ENCODE peak calls at places on chromosome 18, in ten cellular contexts. One of them, this sample, is unnamed.

GRCh38 chr18:66752733-66753132 is 148.8 kb upstream of the CDH19 start:
- DNase-seq in GM12891: no peak
- DNase-seq in GM23338: no peak
- DNase-seq in SK-N-SH: no peak
- DNase-seq in Panc1: no peak
- DNase-seq in vagina: no peak
- DNase-seq in spleen: no peak
- DNase-seq in endothelial cell of umbilical vein: no peak
- DNase-seq in breast epithelium: no peak
- DNase-seq in suprapubic skin: no peak
- DNase-seq in this sample: no peak

GRCh38 chr18:50231621-50232020 is 34.7 kb downstream of the CFAP53 start:
- DNase-seq in GM12891: no peak
- DNase-seq in GM23338: no peak
- DNase-seq in SK-N-SH: no peak
- DNase-seq in Panc1: no peak
- DNase-seq in vagina: no peak
- DNase-seq in spleen: no peak
- DNase-seq in endothelial cell of umbilical vein: no peak
- DNase-seq in breast epithelium: no peak
- DNase-seq in suprapubic skin: no peak
- DNase-seq in this sample: no peak

GRCh38 chr18:57062841-57063240 is 84.0 kb upstream of the BOD1L2 start:
- DNase-seq in GM12891: no peak
- DNase-seq in GM23338: no peak
- DNase-seq in SK-N-SH: no peak
- DNase-seq in Panc1: no peak
- DNase-seq in vagina: no peak
- DNase-seq in spleen: no peak
- DNase-seq in endothelial cell of umbilical vein: no peak
- DNase-seq in breast epithelium: no peak
- DNase-seq in suprapubic skin: no peak
- DNase-seq in this sample: no peak

GRCh38 chr18:78876868-78877267 is 102.8 kb upstream of the SALL3 start:
- DNase-seq in GM12891: no peak
- DNase-seq in GM23338: no peak
- DNase-seq in SK-N-SH: no peak
- DNase-seq in Panc1: no peak
- DNase-seq in vagina: peak; percentile 34
- DNase-seq in spleen: no peak
- DNase-seq in endothelial cell of umbilical vein: no peak
- DNase-seq in breast epithelium: no peak
- DNase-seq in suprapubic skin: no peak
- DNase-seq in this sample: no peak

GRCh38 chr18:54717673-54718435 is 110.4 kb upstream of the RAB27B start:
- DNase-seq in GM12891: peak; percentile 20
- DNase-seq in GM23338: peak; percentile 83
- DNase-seq in SK-N-SH: peak; percentile 56
- DNase-seq in Panc1: no peak
- DNase-seq in vagina: no peak
- DNase-seq in spleen: peak; percentile 81
- DNase-seq in endothelial cell of umbilical vein: no peak
- DNase-seq in breast epithelium: no peak
- DNase-seq in suprapubic skin: no peak
- DNase-seq in this sample: no peak

GRCh38 chr18:14975431-14975830 is 227.5 kb downstream of the ANKRD30B start:
- DNase-seq in GM12891: no peak
- DNase-seq in GM23338: no peak
- DNase-seq in SK-N-SH: no peak
- DNase-seq in Panc1: no peak
- DNase-seq in vagina: no peak
- DNase-seq in spleen: no peak
- DNase-seq in endothelial cell of umbilical vein: no peak
- DNase-seq in breast epithelium: no peak
- DNase-seq in suprapubic skin: no peak
- DNase-seq in this sample: no peak

GRCh38 chr18:48562075-48562474 is 23.2 kb downstream of the CTIF start:
- DNase-seq in GM12891: no peak
- DNase-seq in GM23338: no peak
- DNase-seq in SK-N-SH: no peak
- DNase-seq in Panc1: no peak
- DNase-seq in vagina: no peak
- DNase-seq in spleen: no peak
- DNase-seq in endothelial cell of umbilical vein: peak; percentile 22
- DNase-seq in breast epithelium: no peak
- DNase-seq in suprapubic skin: no peak
- DNase-seq in this sample: no peak

GRCh38 chr18:68426731-68427315 is 288.1 kb downstream of the TMX3 start:
- DNase-seq in GM12891: no peak
- DNase-seq in GM23338: no peak
- DNase-seq in SK-N-SH: no peak
- DNase-seq in Panc1: no peak
- DNase-seq in vagina: no peak
- DNase-seq in spleen: no peak
- DNase-seq in endothelial cell of umbilical vein: no peak
- DNase-seq in breast epithelium: no peak
- DNase-seq in suprapubic skin: no peak
- DNase-seq in this sample: no peak

GRCh38 chr18:46408334-46408987 is 248.6 kb downstream of the LOXHD1 start:
- DNase-seq in GM12891: no peak
- DNase-seq in GM23338: peak; percentile 82
- DNase-seq in SK-N-SH: no peak
- DNase-seq in Panc1: no peak
- DNase-seq in vagina: no peak
- DNase-seq in spleen: no peak
- DNase-seq in endothelial cell of umbilical vein: no peak
- DNase-seq in breast epithelium: no peak
- DNase-seq in suprapubic skin: no peak
- DNase-seq in this sample: no peak

GRCh38 chr18:27713727-27714080 is 463.2 kb downstream of the CDH2 start:
- DNase-seq in GM12891: no peak
- DNase-seq in GM23338: no peak
- DNase-seq in SK-N-SH: no peak
- DNase-seq in Panc1: no peak
- DNase-seq in vagina: no peak
- DNase-seq in spleen: no peak
- DNase-seq in endothelial cell of umbilical vein: no peak
- DNase-seq in breast epithelium: no peak
- DNase-seq in suprapubic skin: no peak
- DNase-seq in this sample: no peak

GRCh38 chr18:79575891-79576685 is 103.5 kb upstream of the CTDP1 start:
- DNase-seq in GM12891: no peak
- DNase-seq in GM23338: no peak
- DNase-seq in SK-N-SH: no peak
- DNase-seq in Panc1: no peak
- DNase-seq in vagina: no peak
- DNase-seq in spleen: peak; percentile 62
- DNase-seq in endothelial cell of umbilical vein: no peak
- DNase-seq in breast epithelium: peak; percentile 67
- DNase-seq in suprapubic skin: peak; percentile 56
- DNase-seq in this sample: peak; percentile 26

GRCh38 chr18:31990823-31991222 is 27.8 kb upstream of the RNF125 start:
- DNase-seq in GM12891: peak; percentile 27
- DNase-seq in GM23338: no peak
- DNase-seq in SK-N-SH: no peak
- DNase-seq in Panc1: no peak
- DNase-seq in vagina: no peak
- DNase-seq in spleen: no peak
- DNase-seq in endothelial cell of umbilical vein: no peak
- DNase-seq in breast epithelium: no peak
- DNase-seq in suprapubic skin: no peak
- DNase-seq in this sample: no peak

GRCh38 chr18:54023471-54023870 is 201.0 kb downstream of the MBD2 start:
- DNase-seq in GM12891: no peak
- DNase-seq in GM23338: no peak
- DNase-seq in SK-N-SH: no peak
- DNase-seq in Panc1: no peak
- DNase-seq in vagina: no peak
- DNase-seq in spleen: no peak
- DNase-seq in endothelial cell of umbilical vein: peak; percentile 9
- DNase-seq in breast epithelium: no peak
- DNase-seq in suprapubic skin: no peak
- DNase-seq in this sample: no peak

DNA sequence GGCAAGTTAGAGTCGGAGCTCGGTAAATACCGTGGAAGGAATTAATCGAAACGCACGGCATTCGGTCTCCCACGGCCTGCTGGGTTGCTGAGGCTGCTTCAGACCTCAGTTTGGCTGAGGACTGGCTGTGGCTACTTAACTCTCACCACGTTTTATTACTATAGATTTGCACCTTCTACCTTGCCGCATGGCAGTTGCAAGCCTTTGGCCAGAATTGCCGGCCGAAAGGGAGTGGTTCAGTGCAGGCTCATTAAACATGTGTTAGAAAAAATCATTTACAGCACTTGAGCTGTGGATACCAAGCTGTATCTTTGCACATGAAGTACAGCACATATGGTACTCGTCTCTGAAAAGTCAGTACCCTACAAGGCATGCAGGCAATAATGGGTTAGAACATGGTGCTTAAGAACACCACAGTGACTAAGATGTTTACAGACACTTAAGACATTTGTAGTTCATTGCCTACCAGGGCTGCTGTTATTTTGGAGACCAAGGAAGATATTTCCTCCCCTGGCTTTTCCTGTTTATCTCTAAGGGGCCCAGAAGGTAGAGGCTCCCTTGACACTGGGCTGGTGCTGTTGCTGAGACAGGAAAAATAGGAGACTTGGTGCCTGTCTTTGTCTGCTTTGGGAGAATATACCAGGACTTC is 103.1 kb downstream of the ZNF532 start:
- DNase-seq in GM12891: no peak
- DNase-seq in GM23338: no peak
- DNase-seq in SK-N-SH: no peak
- DNase-seq in Panc1: no peak
- DNase-seq in vagina: no peak
- DNase-seq in spleen: no peak
- DNase-seq in endothelial cell of umbilical vein: peak; percentile 27
- DNase-seq in breast epithelium: no peak
- DNase-seq in suprapubic skin: no peak
- DNase-seq in this sample: no peak
- TF ChIP-seq POLR2AphosphoS5 in GM12891: no peak
- TF ChIP-seq POLR2AphosphoS5 in GM23338: no peak
- TF ChIP-seq POLR2AphosphoS5 in SK-N-SH: no peak
- TF ChIP-seq POLR2AphosphoS5 in Panc1: no peak
- TF ChIP-seq POLR2AphosphoS5 in vagina: no peak
- TF ChIP-seq POLR2AphosphoS5 in spleen: no peak
- TF ChIP-seq POLR2AphosphoS5 in endothelial cell of umbilical vein: no peak
- TF ChIP-seq POLR2AphosphoS5 in breast epithelium: no peak
- TF ChIP-seq POLR2AphosphoS5 in suprapubic skin: no peak
- TF ChIP-seq POLR2AphosphoS5 in this sample: no peak

DNA sequence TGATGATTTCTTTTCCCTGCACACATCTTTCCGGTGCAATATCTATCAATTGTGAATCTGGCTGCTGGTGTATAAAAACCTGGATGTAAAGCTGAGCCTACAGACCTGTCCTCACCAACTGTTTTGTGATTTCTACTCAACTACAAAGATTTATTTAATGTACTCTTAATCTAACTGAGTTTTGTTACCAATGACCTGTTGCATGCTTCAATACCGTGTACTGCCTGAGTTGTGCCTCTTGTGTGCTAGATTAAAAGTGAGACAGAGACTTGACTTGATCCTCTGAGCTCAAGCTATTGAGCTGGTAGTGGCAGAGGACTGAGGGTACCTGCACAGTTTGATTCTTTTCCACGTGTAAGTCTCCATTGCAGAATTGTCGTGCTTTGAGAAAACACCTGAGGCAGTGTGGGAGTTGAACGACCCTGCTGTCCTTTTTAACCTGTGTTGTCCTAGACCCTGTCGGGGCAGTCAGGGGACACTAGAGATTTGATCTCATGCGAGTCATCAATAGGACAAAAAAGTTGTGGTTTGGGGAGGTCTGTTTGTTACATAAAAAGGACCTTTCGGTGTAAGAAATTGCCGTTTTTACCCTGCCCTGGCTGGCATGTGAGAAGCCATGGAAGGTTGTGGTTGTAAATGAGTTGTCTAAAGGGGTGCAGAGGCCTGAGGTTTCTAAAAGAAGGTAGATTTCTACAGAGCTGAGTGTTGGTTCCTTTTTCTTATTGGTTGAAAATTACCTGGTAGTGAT is 231.3 kb downstream of the ALPK2 start:
- DNase-seq in GM12891: no peak
- DNase-seq in GM23338: no peak
- DNase-seq in SK-N-SH: no peak
- DNase-seq in Panc1: no peak
- DNase-seq in vagina: no peak
- DNase-seq in spleen: no peak
- DNase-seq in endothelial cell of umbilical vein: no peak
- DNase-seq in breast epithelium: no peak
- DNase-seq in suprapubic skin: no peak
- DNase-seq in this sample: no peak
- TF ChIP-seq POLR2AphosphoS5 in GM12891: no peak
- TF ChIP-seq POLR2AphosphoS5 in GM23338: no peak
- TF ChIP-seq POLR2AphosphoS5 in SK-N-SH: no peak
- TF ChIP-seq POLR2AphosphoS5 in Panc1: no peak
- TF ChIP-seq POLR2AphosphoS5 in vagina: no peak
- TF ChIP-seq POLR2AphosphoS5 in spleen: no peak
- TF ChIP-seq POLR2AphosphoS5 in endothelial cell of umbilical vein: no peak
- TF ChIP-seq POLR2AphosphoS5 in breast epithelium: no peak
- TF ChIP-seq POLR2AphosphoS5 in suprapubic skin: no peak
- TF ChIP-seq POLR2AphosphoS5 in this sample: no peak

GRCh38 chr18:76958692-76959341 is 136.5 kb downstream of the ZNF236 start:
- DNase-seq in GM12891: no peak
- DNase-seq in GM23338: no peak
- DNase-seq in SK-N-SH: peak; percentile 75
- DNase-seq in Panc1: no peak
- DNase-seq in vagina: no peak
- DNase-seq in spleen: no peak
- DNase-seq in endothelial cell of umbilical vein: peak; percentile 70
- DNase-seq in breast epithelium: no peak
- DNase-seq in suprapubic skin: no peak
- DNase-seq in this sample: no peak
- TF ChIP-seq POLR2AphosphoS5 in GM12891: no peak
- TF ChIP-seq POLR2AphosphoS5 in GM23338: no peak
- TF ChIP-seq POLR2AphosphoS5 in SK-N-SH: no peak
- TF ChIP-seq POLR2AphosphoS5 in Panc1: no peak
- TF ChIP-seq POLR2AphosphoS5 in vagina: no peak
- TF ChIP-seq POLR2AphosphoS5 in spleen: no peak
- TF ChIP-seq POLR2AphosphoS5 in endothelial cell of umbilical vein: no peak
- TF ChIP-seq POLR2AphosphoS5 in breast epithelium: no peak
- TF ChIP-seq POLR2AphosphoS5 in suprapubic skin: no peak
- TF ChIP-seq POLR2AphosphoS5 in this sample: no peak

DNA sequence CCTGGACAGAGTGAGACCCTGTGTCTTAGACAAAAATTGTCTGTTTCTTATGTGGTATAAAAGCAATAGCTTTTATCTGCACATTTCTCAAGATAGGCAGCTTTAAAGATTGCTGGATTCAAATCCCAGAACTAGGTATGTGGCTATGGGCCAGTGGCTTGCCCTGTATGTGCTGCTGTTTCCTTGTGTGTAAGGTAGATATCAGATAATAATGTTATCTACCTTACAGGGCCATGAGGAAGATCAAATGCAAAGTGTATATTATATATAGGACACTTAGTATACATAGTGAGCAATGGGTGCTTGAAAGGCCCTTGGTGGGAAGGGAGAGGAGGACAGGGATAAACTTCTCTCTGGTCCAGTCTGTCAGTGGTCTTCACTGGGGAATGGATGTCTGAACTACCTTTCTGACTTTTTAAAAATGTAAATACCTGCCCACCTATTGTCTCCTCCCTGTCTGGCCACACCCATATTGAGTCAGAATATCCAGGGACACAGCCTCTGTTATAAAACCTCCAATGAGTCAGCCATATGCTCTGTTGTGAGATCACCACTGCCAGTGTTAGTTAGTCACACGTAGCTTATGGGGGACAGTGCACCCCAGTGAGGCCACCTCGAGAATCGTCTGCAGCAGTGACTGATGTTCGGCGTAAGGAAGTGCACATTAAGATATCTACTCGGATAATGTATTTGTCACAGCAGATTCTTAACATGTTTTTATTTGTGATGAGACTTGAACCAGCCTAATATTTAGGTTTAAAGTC is 383.4 kb downstream of the PTPRM start:
- DNase-seq in GM12891: no peak
- DNase-seq in GM23338: no peak
- DNase-seq in SK-N-SH: no peak
- DNase-seq in Panc1: no peak
- DNase-seq in vagina: no peak
- DNase-seq in spleen: no peak
- DNase-seq in endothelial cell of umbilical vein: peak; percentile 46
- DNase-seq in breast epithelium: no peak
- DNase-seq in suprapubic skin: no peak
- DNase-seq in this sample: no peak
- TF ChIP-seq POLR2AphosphoS5 in GM12891: no peak
- TF ChIP-seq POLR2AphosphoS5 in GM23338: no peak
- TF ChIP-seq POLR2AphosphoS5 in SK-N-SH: no peak
- TF ChIP-seq POLR2AphosphoS5 in Panc1: no peak
- TF ChIP-seq POLR2AphosphoS5 in vagina: no peak
- TF ChIP-seq POLR2AphosphoS5 in spleen: no peak
- TF ChIP-seq POLR2AphosphoS5 in endothelial cell of umbilical vein: no peak
- TF ChIP-seq POLR2AphosphoS5 in breast epithelium: no peak
- TF ChIP-seq POLR2AphosphoS5 in suprapubic skin: no peak
- TF ChIP-seq POLR2AphosphoS5 in this sample: no peak